ENCODE peak calls at places on chromosomes 11 and 22, in six cellular contexts. One of them, this sample, is unnamed. For H3K4me1, the result is how much of the 10 kb centered on the place peaks cover.

GRCh38 chr22:37186997-37187522 is 987 bp downstream of the C1QTNF6 start:
- DNase-seq in ovary: peak
- DNase-seq in osteoblast: no peak
- DNase-seq in transverse colon: no peak
- DNase-seq in body of pancreas: no peak
- DNase-seq in endothelial cell of umbilical vein: peak
- DNase-seq in this sample: no peak

GRCh38 chr11:62472063-62472884 is 53.4 kb downstream of the SCGB1A1 start:
- DNase-seq in ovary: peak
- DNase-seq in osteoblast: peak
- DNase-seq in transverse colon: peak
- DNase-seq in body of pancreas: no peak
- DNase-seq in endothelial cell of umbilical vein: no peak
- DNase-seq in this sample: no peak

GRCh38 chr11:120945042-120945441 is 78.9 kb upstream of the TBCEL start:
- DNase-seq in ovary: no peak
- DNase-seq in osteoblast: no peak
- DNase-seq in transverse colon: no peak
- DNase-seq in body of pancreas: no peak
- DNase-seq in endothelial cell of umbilical vein: no peak
- DNase-seq in this sample: no peak

GRCh38 chr11:22957890-22958289 is 97.6 kb upstream of the CCDC179 start:
- DNase-seq in ovary: no peak
- DNase-seq in osteoblast: no peak
- DNase-seq in transverse colon: no peak
- DNase-seq in body of pancreas: no peak
- DNase-seq in endothelial cell of umbilical vein: no peak
- DNase-seq in this sample: no peak

GRCh38 chr11:92136792-92137191 is 87.8 kb upstream of the FAT3 start:
- DNase-seq in ovary: no peak
- DNase-seq in osteoblast: no peak
- DNase-seq in transverse colon: no peak
- DNase-seq in body of pancreas: no peak
- DNase-seq in endothelial cell of umbilical vein: no peak
- DNase-seq in this sample: no peak

GRCh38 chr11:35525501-35526175 is at the start of gene PAMR1:
- DNase-seq in ovary: no peak
- DNase-seq in osteoblast: peak
- DNase-seq in transverse colon: peak
- DNase-seq in body of pancreas: peak
- DNase-seq in endothelial cell of umbilical vein: no peak
- DNase-seq in this sample: peak

GRCh38 chr11:112016765-112017356 is 8.3 kb upstream of the DLAT start:
- DNase-seq in ovary: no peak
- DNase-seq in osteoblast: peak
- DNase-seq in transverse colon: no peak
- DNase-seq in body of pancreas: peak
- DNase-seq in endothelial cell of umbilical vein: peak
- DNase-seq in this sample: no peak

GRCh38 chr11:62832346-62833234 is at the start of gene TEX54:
- DNase-seq in ovary: peak
- DNase-seq in osteoblast: peak
- DNase-seq in transverse colon: peak
- DNase-seq in body of pancreas: peak
- DNase-seq in endothelial cell of umbilical vein: no peak
- DNase-seq in this sample: no peak

GRCh38 chr11:40130427-40130826 is 1329.0 kb downstream of the LRRC4C start:
- DNase-seq in ovary: no peak
- DNase-seq in osteoblast: no peak
- DNase-seq in transverse colon: no peak
- DNase-seq in body of pancreas: no peak
- DNase-seq in endothelial cell of umbilical vein: no peak
- DNase-seq in this sample: no peak

GRCh38 chr22:27561301-27561820 is 240.2 kb downstream of the MN1 start:
- DNase-seq in ovary: no peak
- DNase-seq in osteoblast: no peak
- DNase-seq in transverse colon: no peak
- DNase-seq in body of pancreas: no peak
- DNase-seq in endothelial cell of umbilical vein: no peak
- DNase-seq in this sample: no peak

GRCh38 chr11:95092549-95093324 is 3.1 kb downstream of the ENDOD1 start:
- DNase-seq in ovary: no peak
- DNase-seq in osteoblast: peak
- DNase-seq in transverse colon: peak
- DNase-seq in body of pancreas: no peak
- DNase-seq in endothelial cell of umbilical vein: peak
- DNase-seq in this sample: no peak

GRCh38 chr22:40247976-40248375 is 70.3 kb downstream of the TNRC6B start:
- DNase-seq in ovary: no peak
- DNase-seq in osteoblast: no peak
- DNase-seq in transverse colon: peak
- DNase-seq in body of pancreas: no peak
- DNase-seq in endothelial cell of umbilical vein: no peak
- DNase-seq in this sample: peak

GRCh38 chr11:71500601-71501021 is 26.5 kb upstream of the KRTAP5-7 start:
- DNase-seq in ovary: no peak
- DNase-seq in osteoblast: no peak
- DNase-seq in transverse colon: no peak
- DNase-seq in body of pancreas: no peak
- DNase-seq in endothelial cell of umbilical vein: no peak
- DNase-seq in this sample: no peak

GRCh38 chr11:61974766-61975631 is 7.6 kb upstream of the FTH1 start:
- DNase-seq in ovary: no peak
- DNase-seq in osteoblast: peak
- DNase-seq in transverse colon: peak
- DNase-seq in body of pancreas: peak
- DNase-seq in endothelial cell of umbilical vein: peak
- DNase-seq in this sample: no peak

GRCh38 chr11:46675288-46675851 is 25.0 kb downstream of the ARHGAP1 start:
- DNase-seq in ovary: no peak
- DNase-seq in osteoblast: peak
- DNase-seq in transverse colon: peak
- DNase-seq in body of pancreas: peak
- DNase-seq in endothelial cell of umbilical vein: no peak
- DNase-seq in this sample: no peak

GRCh38 chr11:115630109-115630700 is 126.0 kb upstream of the CADM1 start:
- DNase-seq in ovary: no peak
- DNase-seq in osteoblast: no peak
- DNase-seq in transverse colon: no peak
- DNase-seq in body of pancreas: no peak
- DNase-seq in endothelial cell of umbilical vein: no peak
- DNase-seq in this sample: no peak

GRCh38 chr11:2578006-2578933 is 121.5 kb downstream of the KCNQ1OT1 start:
- DNase-seq in ovary: peak
- DNase-seq in osteoblast: peak
- DNase-seq in transverse colon: peak
- DNase-seq in body of pancreas: peak
- DNase-seq in endothelial cell of umbilical vein: no peak
- DNase-seq in this sample: peak

GRCh38 chr11:70574725-70575347 is 176.5 kb downstream of the CTTN start:
- DNase-seq in ovary: no peak
- DNase-seq in osteoblast: peak
- DNase-seq in transverse colon: no peak
- DNase-seq in body of pancreas: no peak
- DNase-seq in endothelial cell of umbilical vein: no peak
- DNase-seq in this sample: no peak

GRCh38 chr11:55401011-55401410 is 33.2 kb downstream of the OR4A15 start:
- DNase-seq in ovary: no peak
- DNase-seq in osteoblast: no peak
- DNase-seq in transverse colon: no peak
- DNase-seq in body of pancreas: no peak
- DNase-seq in endothelial cell of umbilical vein: no peak
- DNase-seq in this sample: no peak

GRCh38 chr11:71563401-71563800 is 2.0 kb upstream of the KRTAP5-10 start:
- DNase-seq in ovary: no peak
- DNase-seq in osteoblast: peak
- DNase-seq in transverse colon: no peak
- DNase-seq in body of pancreas: peak
- DNase-seq in endothelial cell of umbilical vein: peak
- DNase-seq in this sample: peak

GRCh38 chr11:95100856-95101507 is 11.3 kb downstream of the ENDOD1 start:
- DNase-seq in ovary: no peak
- DNase-seq in osteoblast: no peak
- DNase-seq in transverse colon: no peak
- DNase-seq in body of pancreas: no peak
- DNase-seq in endothelial cell of umbilical vein: peak
- DNase-seq in this sample: no peak

GRCh38 chr11:33089776-33090175 is 50.4 kb downstream of the TCP11L1 start:
- DNase-seq in ovary: no peak
- DNase-seq in osteoblast: no peak
- DNase-seq in transverse colon: no peak
- DNase-seq in body of pancreas: no peak
- DNase-seq in endothelial cell of umbilical vein: no peak
- DNase-seq in this sample: no peak

GRCh38 chr11:26331911-26332571 is at the start of gene ANO3:
- DNase-seq in ovary: peak
- DNase-seq in osteoblast: peak
- DNase-seq in transverse colon: peak
- DNase-seq in body of pancreas: peak
- DNase-seq in endothelial cell of umbilical vein: peak
- DNase-seq in this sample: no peak

GRCh38 chr11:16867097-16867496 is 128.7 kb downstream of the C11orf58 start:
- DNase-seq in ovary: no peak
- DNase-seq in osteoblast: no peak
- DNase-seq in transverse colon: no peak
- DNase-seq in body of pancreas: no peak
- DNase-seq in endothelial cell of umbilical vein: no peak
- DNase-seq in this sample: no peak

GRCh38 chr11:70364745-70365535 is 33.4 kb upstream of the CTTN start:
- DNase-seq in ovary: no peak
- DNase-seq in osteoblast: no peak
- DNase-seq in transverse colon: no peak
- DNase-seq in body of pancreas: no peak
- DNase-seq in endothelial cell of umbilical vein: no peak
- DNase-seq in this sample: no peak

GRCh38 chr11:72844356-72844755 is 30.1 kb downstream of the ATG16L2 start:
- DNase-seq in ovary: peak
- DNase-seq in osteoblast: peak
- DNase-seq in transverse colon: no peak
- DNase-seq in body of pancreas: no peak
- DNase-seq in endothelial cell of umbilical vein: no peak
- DNase-seq in this sample: no peak

GRCh38 chr11:122159173-122159701 is 43.2 kb upstream of the BLID start:
- DNase-seq in ovary: peak
- DNase-seq in osteoblast: no peak
- DNase-seq in transverse colon: no peak
- DNase-seq in body of pancreas: no peak
- DNase-seq in endothelial cell of umbilical vein: peak
- DNase-seq in this sample: no peak

GRCh38 chr22:30695351-30695762 is 683 bp downstream of the OSBP2 start:
- DNase-seq in ovary: peak
- DNase-seq in osteoblast: peak
- DNase-seq in transverse colon: no peak
- DNase-seq in body of pancreas: peak
- DNase-seq in endothelial cell of umbilical vein: no peak
- DNase-seq in this sample: no peak

GRCh38 chr22:30265851-30266444 is 703 bp downstream of the OSM start:
- DNase-seq in ovary: no peak
- DNase-seq in osteoblast: peak
- DNase-seq in transverse colon: peak
- DNase-seq in body of pancreas: no peak
- DNase-seq in endothelial cell of umbilical vein: no peak
- DNase-seq in this sample: peak

GRCh38 chr11:15783619-15784018 is 572.7 kb downstream of the SOX6 start:
- DNase-seq in ovary: no peak
- DNase-seq in osteoblast: no peak
- DNase-seq in transverse colon: no peak
- DNase-seq in body of pancreas: no peak
- DNase-seq in endothelial cell of umbilical vein: no peak
- DNase-seq in this sample: no peak

GRCh38 chr11:19244621-19245020 is 3.9 kb upstream of the E2F8 start:
- DNase-seq in ovary: no peak
- DNase-seq in osteoblast: peak
- DNase-seq in transverse colon: no peak
- DNase-seq in body of pancreas: no peak
- DNase-seq in endothelial cell of umbilical vein: no peak
- DNase-seq in this sample: no peak

GRCh38 chr22:35521358-35522264 is 19.0 kb upstream of the RASD2 start:
- DNase-seq in ovary: no peak
- DNase-seq in osteoblast: no peak
- DNase-seq in transverse colon: no peak
- DNase-seq in body of pancreas: no peak
- DNase-seq in endothelial cell of umbilical vein: peak
- DNase-seq in this sample: no peak

GRCh38 chr11:64341429-64341828 is 1.4 kb downstream of the CCDC88B start:
- DNase-seq in ovary: no peak
- DNase-seq in osteoblast: peak
- DNase-seq in transverse colon: no peak
- DNase-seq in body of pancreas: no peak
- DNase-seq in endothelial cell of umbilical vein: no peak
- DNase-seq in this sample: peak
- H3K4me1 ChIP-seq in ovary: under half
- H3K4me1 ChIP-seq in osteoblast: under half
- H3K4me1 ChIP-seq in transverse colon: under half
- H3K4me1 ChIP-seq in body of pancreas: under half
- H3K4me1 ChIP-seq in endothelial cell of umbilical vein: under half
- H3K4me1 ChIP-seq in this sample: under half

GRCh38 chr11:64049509-64049908 is 13.8 kb downstream of the FLRT1 start:
- DNase-seq in ovary: no peak
- DNase-seq in osteoblast: no peak
- DNase-seq in transverse colon: no peak
- DNase-seq in body of pancreas: no peak
- DNase-seq in endothelial cell of umbilical vein: no peak
- DNase-seq in this sample: no peak
- H3K4me1 ChIP-seq in ovary: under half
- H3K4me1 ChIP-seq in osteoblast: under half
- H3K4me1 ChIP-seq in transverse colon: under half
- H3K4me1 ChIP-seq in body of pancreas: under half
- H3K4me1 ChIP-seq in endothelial cell of umbilical vein: under half
- H3K4me1 ChIP-seq in this sample: under half

GRCh38 chr11:134361661-134362060 is 29.9 kb downstream of the GLB1L2 start:
- DNase-seq in ovary: no peak
- DNase-seq in osteoblast: peak
- DNase-seq in transverse colon: no peak
- DNase-seq in body of pancreas: no peak
- DNase-seq in endothelial cell of umbilical vein: no peak
- DNase-seq in this sample: peak
- H3K4me1 ChIP-seq in ovary: under half
- H3K4me1 ChIP-seq in osteoblast: under half
- H3K4me1 ChIP-seq in transverse colon: under half
- H3K4me1 ChIP-seq in body of pancreas: under half
- H3K4me1 ChIP-seq in endothelial cell of umbilical vein: under half
- H3K4me1 ChIP-seq in this sample: under half

DNA sequence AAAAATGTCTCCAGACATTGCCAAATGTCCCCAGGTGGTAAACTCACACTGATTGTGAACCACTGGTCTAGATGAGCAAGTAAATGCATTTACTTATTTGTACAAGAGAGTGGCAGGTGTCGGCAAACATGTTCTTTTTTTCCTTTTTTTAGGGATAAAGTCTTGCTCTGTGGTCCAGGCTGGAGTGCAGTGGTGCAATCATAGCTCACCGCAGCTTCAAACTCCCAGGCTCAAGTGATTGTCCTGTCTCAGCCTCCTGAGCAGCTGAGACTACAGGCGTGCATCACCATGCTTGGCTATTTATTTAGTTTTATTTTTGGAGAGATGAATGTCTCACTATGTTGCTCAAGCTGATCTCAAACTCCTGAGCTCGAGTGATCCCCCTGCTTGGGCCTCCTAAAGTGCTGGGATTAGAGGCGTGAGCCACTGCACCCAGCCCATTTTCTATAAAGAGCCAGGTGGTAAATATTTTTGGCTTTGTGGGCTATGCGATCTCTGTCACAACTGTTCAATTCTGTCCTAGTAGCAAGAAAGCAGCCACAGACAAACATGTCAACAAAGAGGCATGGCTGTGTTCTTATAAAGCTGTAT is 1.4 kb downstream of the VPREB1 start:
- DNase-seq in ovary: no peak
- DNase-seq in osteoblast: no peak
- DNase-seq in transverse colon: no peak
- DNase-seq in body of pancreas: no peak
- DNase-seq in endothelial cell of umbilical vein: no peak
- DNase-seq in this sample: no peak
- H3K4me1 ChIP-seq in ovary: under half
- H3K4me1 ChIP-seq in osteoblast: under half
- H3K4me1 ChIP-seq in transverse colon: under half
- H3K4me1 ChIP-seq in body of pancreas: under half
- H3K4me1 ChIP-seq in endothelial cell of umbilical vein: under half
- H3K4me1 ChIP-seq in this sample: under half